ENCODE peak calls at places on chromosomes 12 and 14, in five cellular contexts. U is IMR-90, A is prostate gland, C is heart left ventricle, K is K562. F is an unnamed sample. For H3K4me1, the result is how much of the 10 kb centered on the place peaks cover.

GRCh38 chr12:32069071-32069470 is 37.6 kb upstream of the BICD1 start:
- DNase-seq in U (no peak), A (no peak), C (no peak), K (no peak), F (no peak)

GRCh38 chr12:128864516-128865186 is 11.4 kb downstream of the GLT1D1 start:
- DNase-seq in U (no peak), A (no peak), C (peak), K (no peak), F (no peak)

GRCh38 chr12:46373303-46374182 is 970 bp upstream of the SLC38A2 start:
- DNase-seq in U (peak), A (peak), C (peak), K (peak), F (peak)

GRCh38 chr14:87898301-87898700 is 94.7 kb downstream of the GALC start:
- DNase-seq in U (peak), A (no peak), C (no peak), K (no peak), F (no peak)

GRCh38 chr14:89669209-89669608 is 252.2 kb upstream of the FOXN3 start:
- DNase-seq in U (no peak), A (no peak), C (peak), K (no peak), F (no peak)

GRCh38 chr12:6821271-6821673 is 349 bp upstream of the GPR162 start:
- DNase-seq in U (peak), A (peak), C (peak), K (no peak), F (peak)

GRCh38 chr14:91193069-91193468 is 51.4 kb downstream of the GPR68 start:
- DNase-seq in U (no peak), A (no peak), C (no peak), K (no peak), F (no peak)

GRCh38 chr12:49632401-49632800 is 9.0 kb downstream of the PRPF40B start:
- DNase-seq in U (no peak), A (no peak), C (no peak), K (no peak), F (no peak)

GRCh38 chr14:100383727-100384158 is 60.6 kb downstream of the SLC25A47 start:
- DNase-seq in U (peak), A (peak), C (peak), K (peak), F (peak)

GRCh38 chr14:86057018-86057667 is 527.2 kb downstream of the FLRT2 start:
- DNase-seq in U (peak), A (no peak), C (no peak), K (peak), F (no peak)

GRCh38 chr12:53820503-53820902 is 68.7 kb upstream of the CISTR start:
- DNase-seq in U (peak), A (no peak), C (no peak), K (no peak), F (no peak)

GRCh38 chr14:20524027-20524426 is 18.7 kb downstream of the RNASE10 start:
- DNase-seq in U (no peak), A (no peak), C (no peak), K (no peak), F (no peak)

GRCh38 chr14:70317091-70317968 is 42.2 kb downstream of the COX16 start:
- DNase-seq in U (no peak), A (no peak), C (no peak), K (no peak), F (no peak)

GRCh38 chr12:14716848-14717444 is 20.5 kb upstream of the GUCY2C start:
- DNase-seq in U (peak), A (peak), C (no peak), K (peak), F (no peak)

GRCh38 chr12:92396647-92397258 is 251.1 kb upstream of the BTG1 start:
- DNase-seq in U (peak), A (no peak), C (no peak), K (no peak), F (no peak)

GRCh38 chr12:132429932-132430643 is 59.9 kb upstream of the FBRSL1 start:
- DNase-seq in U (no peak), A (peak), C (no peak), K (peak), F (no peak)

GRCh38 chr14:102317564-102318248 is 1.8 kb upstream of the ZNF839 start:
- DNase-seq in U (no peak), A (no peak), C (peak), K (no peak), F (peak)
- H3K4me1 ChIP-seq in U (under half), A (under half), C (under half), K (under half), F (half or more)

DNA sequence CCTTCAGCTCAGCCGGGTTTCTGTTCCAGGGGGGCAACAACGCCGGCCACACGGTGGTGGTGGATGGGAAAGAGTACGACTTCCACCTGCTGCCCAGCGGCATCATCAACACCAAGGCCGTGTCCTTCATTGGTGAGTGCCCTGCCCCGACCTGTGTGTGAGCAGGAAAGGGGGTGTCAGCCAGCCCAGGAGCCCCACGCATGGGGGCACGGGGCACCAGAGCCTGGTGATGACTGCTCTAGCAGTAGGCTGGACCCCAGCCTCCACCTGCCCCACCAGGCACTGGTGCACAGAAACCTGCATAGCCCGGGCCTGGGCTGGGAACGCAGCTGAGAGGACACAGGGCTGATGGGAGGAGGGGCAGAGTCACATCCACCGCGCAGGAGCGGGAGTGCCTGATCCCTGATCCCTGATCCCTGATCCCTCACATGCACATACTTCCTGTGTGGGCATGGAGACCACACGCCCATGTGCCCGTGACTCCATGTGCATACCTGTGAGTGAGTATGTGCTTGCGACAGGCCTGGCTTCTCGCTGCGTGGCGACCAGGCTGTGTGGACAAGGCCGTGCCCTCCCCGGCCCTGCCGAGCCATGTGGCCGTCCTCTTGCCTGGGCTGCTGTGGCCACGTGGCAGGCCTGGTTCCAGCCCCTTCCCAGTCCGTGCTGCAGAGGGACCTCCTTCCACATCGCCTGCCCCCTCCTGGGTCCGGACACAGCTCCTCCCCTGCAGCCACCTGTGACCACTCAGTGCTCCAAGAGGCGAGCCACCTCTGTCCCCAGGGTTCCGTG is 11.2 kb downstream of the ADSS1 start:
- DNase-seq in U (no peak), A (no peak), C (peak), K (no peak), F (peak)
- TF ChIP-seq POLR2A in U (no peak), A (no peak), C (no peak), K (no peak), F (peak)

GRCh38 chr12:27555316-27555715 is 31.3 kb downstream of the PPFIBP1 start:
- DNase-seq in U (no peak), A (no peak), C (no peak), K (no peak), F (no peak)
- H3K4me1 ChIP-seq in U (under half), A (under half), C (half or more), K (under half), F (half or more)

GRCh38 chr12:51172515-51173431 is at the start of gene TFCP2:
- DNase-seq in U (peak), A (peak), C (peak), K (peak), F (peak)
- TF ChIP-seq POLR2A in U (peak), A (peak), C (no peak), K (peak), F (peak)

GRCh38 chr14:75232597-75232996 is 46.0 kb upstream of the FOS start:
- DNase-seq in U (no peak), A (no peak), C (no peak), K (no peak), F (no peak)

GRCh38 chr14:75231320-75231719 is 47.3 kb upstream of the FOS start:
- DNase-seq in U (no peak), A (no peak), C (no peak), K (no peak), F (peak)

GRCh38 chr14:75226755-75227544 is 50.5 kb upstream of the TMED10 start:
- DNase-seq in U (no peak), A (no peak), C (no peak), K (no peak), F (no peak)

GRCh38 chr14:75229923-75230792 is 48.5 kb upstream of the FOS start:
- DNase-seq in U (peak), A (no peak), C (no peak), K (peak), F (no peak)

GRCh38 chr14:75229576-75229922 is 49.1 kb upstream of the FOS start:
- DNase-seq in U (no peak), A (no peak), C (no peak), K (no peak), F (no peak)
- H3K4me1 ChIP-seq in U (under half), A (under half), C (under half), K (under half), F (under half)

GRCh38 chr12:110613771-110614684 is at the start of gene TCTN1:
- DNase-seq in U (peak), A (peak), C (peak), K (peak), F (peak)
- TF ChIP-seq POLR2A in U (peak), A (peak), C (no peak), K (peak), F (peak)

GRCh38 chr14:52845079-52845478 is 53.7 kb upstream of the GNPNAT1 start:
- DNase-seq in U (no peak), A (no peak), C (no peak), K (no peak), F (no peak)

GRCh38 chr14:52835122-52835903 is 43.9 kb upstream of the GNPNAT1 start:
- DNase-seq in U (peak), A (no peak), C (peak), K (no peak), F (no peak)

GRCh38 chr14:52837451-52837850 is 46.0 kb upstream of the GNPNAT1 start:
- DNase-seq in U (no peak), A (no peak), C (no peak), K (no peak), F (no peak)

GRCh38 chr14:52844262-52845060 is 53.1 kb upstream of the GNPNAT1 start:
- DNase-seq in U (no peak), A (peak), C (no peak), K (no peak), F (no peak)

DNA sequence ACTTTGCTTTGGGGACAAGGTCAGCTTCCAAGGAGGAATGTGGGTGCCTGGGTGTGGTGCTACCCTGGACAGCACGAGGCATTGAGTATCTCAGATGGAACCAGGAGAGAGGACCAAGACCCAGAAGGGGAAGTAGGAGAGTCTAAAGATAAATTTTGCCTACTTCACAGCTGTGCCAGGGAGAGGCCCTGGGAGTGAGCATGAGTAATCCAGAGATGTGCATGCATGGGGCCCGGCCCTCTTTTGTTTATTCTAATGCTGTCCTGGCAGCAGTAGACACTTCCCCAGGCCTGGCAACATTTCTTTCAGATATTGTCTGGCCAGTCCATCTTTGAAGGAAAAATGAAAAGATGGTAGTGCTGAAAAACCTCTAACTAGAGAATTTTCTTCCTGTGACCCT is 49.5 kb upstream of the GNPNAT1 start:
- DNase-seq in U (peak), A (no peak), C (peak), K (no peak), F (peak)
- H3K4me1 ChIP-seq in U (under half), A (under half), C (under half), K (under half), F (under half)

F was measured in gastrocnemius medialis.